ENCODE peak calls at places on chromosomes 4 and X, in ten cellular contexts. One of them, this sample, is unnamed.

GRCh38 chrX:130086414-130087207 is 23.7 kb downstream of the ELF4 start:
- DNase-seq in fibroblast of mammary gland: no peak
- DNase-seq in PC-3: no peak
- DNase-seq in AG20443: no peak
- DNase-seq in activated naive CD4-positive, alpha-beta T cell treated with anti-CD3 and anti-CD28 coated beads for 36 hours: peak
- DNase-seq in activated T-helper 2 cell treated with anti-CD3 and anti-CD28 coated beads, Interferon-gamma antibody, Interleukin-2, Interleukin-4, amounts not matched to agents 10 μg/mL and 5 μg/mL and 100 μg/mL, durations not matched to agents 14 hours and 24 hours and 36 hours: peak
- DNase-seq in uterus: no peak
- DNase-seq in amniotic stem cell: no peak
- DNase-seq in stimulated activated CD8-positive, alpha-beta memory T cell treated with anti-CD3 and anti-CD28 coated beads, Interleukin-4, amount 100 ng/mL, for 1 hour: peak
- DNase-seq in AG04450: no peak
- DNase-seq in this sample: no peak

GRCh38 chr4:63348735-63349673 is 1060.2 kb downstream of the TECRL start:
- DNase-seq in fibroblast of mammary gland: no peak
- DNase-seq in PC-3: no peak
- DNase-seq in AG20443: peak
- DNase-seq in activated naive CD4-positive, alpha-beta T cell treated with anti-CD3 and anti-CD28 coated beads for 36 hours: no peak
- DNase-seq in activated T-helper 2 cell treated with anti-CD3 and anti-CD28 coated beads, Interferon-gamma antibody, Interleukin-2, Interleukin-4, amounts not matched to agents 10 μg/mL and 5 μg/mL and 100 μg/mL, durations not matched to agents 14 hours and 24 hours and 36 hours: no peak
- DNase-seq in uterus: no peak
- DNase-seq in amniotic stem cell: no peak
- DNase-seq in stimulated activated CD8-positive, alpha-beta memory T cell treated with anti-CD3 and anti-CD28 coated beads, Interleukin-4, amount 100 ng/mL, for 1 hour: no peak
- DNase-seq in AG04450: no peak
- DNase-seq in this sample: no peak

GRCh38 chr4:100841911-100842310 is 324.1 kb upstream of the EMCN start:
- DNase-seq in fibroblast of mammary gland: peak
- DNase-seq in PC-3: no peak
- DNase-seq in AG20443: peak
- DNase-seq in activated naive CD4-positive, alpha-beta T cell treated with anti-CD3 and anti-CD28 coated beads for 36 hours: no peak
- DNase-seq in activated T-helper 2 cell treated with anti-CD3 and anti-CD28 coated beads, Interferon-gamma antibody, Interleukin-2, Interleukin-4, amounts not matched to agents 10 μg/mL and 5 μg/mL and 100 μg/mL, durations not matched to agents 14 hours and 24 hours and 36 hours: no peak
- DNase-seq in uterus: no peak
- DNase-seq in amniotic stem cell: no peak
- DNase-seq in stimulated activated CD8-positive, alpha-beta memory T cell treated with anti-CD3 and anti-CD28 coated beads, Interleukin-4, amount 100 ng/mL, for 1 hour: no peak
- DNase-seq in AG04450: no peak
- DNase-seq in this sample: no peak

GRCh38 chr4:71406459-71406963 is 67.7 kb downstream of the SLC4A4 start:
- DNase-seq in fibroblast of mammary gland: peak
- DNase-seq in PC-3: peak
- DNase-seq in AG20443: peak
- DNase-seq in activated naive CD4-positive, alpha-beta T cell treated with anti-CD3 and anti-CD28 coated beads for 36 hours: no peak
- DNase-seq in activated T-helper 2 cell treated with anti-CD3 and anti-CD28 coated beads, Interferon-gamma antibody, Interleukin-2, Interleukin-4, amounts not matched to agents 10 μg/mL and 5 μg/mL and 100 μg/mL, durations not matched to agents 14 hours and 24 hours and 36 hours: no peak
- DNase-seq in uterus: no peak
- DNase-seq in amniotic stem cell: no peak
- DNase-seq in stimulated activated CD8-positive, alpha-beta memory T cell treated with anti-CD3 and anti-CD28 coated beads, Interleukin-4, amount 100 ng/mL, for 1 hour: no peak
- DNase-seq in AG04450: no peak
- DNase-seq in this sample: no peak

GRCh38 chrX:47643926-47644325 is 6.4 kb downstream of the ELK1 start:
- DNase-seq in fibroblast of mammary gland: peak
- DNase-seq in PC-3: peak
- DNase-seq in AG20443: peak
- DNase-seq in activated naive CD4-positive, alpha-beta T cell treated with anti-CD3 and anti-CD28 coated beads for 36 hours: no peak
- DNase-seq in activated T-helper 2 cell treated with anti-CD3 and anti-CD28 coated beads, Interferon-gamma antibody, Interleukin-2, Interleukin-4, amounts not matched to agents 10 μg/mL and 5 μg/mL and 100 μg/mL, durations not matched to agents 14 hours and 24 hours and 36 hours: no peak
- DNase-seq in uterus: no peak
- DNase-seq in amniotic stem cell: no peak
- DNase-seq in stimulated activated CD8-positive, alpha-beta memory T cell treated with anti-CD3 and anti-CD28 coated beads, Interleukin-4, amount 100 ng/mL, for 1 hour: no peak
- DNase-seq in AG04450: no peak
- DNase-seq in this sample: no peak

GRCh38 chrX:105458846-105459245 is 238.4 kb upstream of the TEX13A start:
- DNase-seq in fibroblast of mammary gland: no peak
- DNase-seq in PC-3: no peak
- DNase-seq in AG20443: no peak
- DNase-seq in activated naive CD4-positive, alpha-beta T cell treated with anti-CD3 and anti-CD28 coated beads for 36 hours: no peak
- DNase-seq in activated T-helper 2 cell treated with anti-CD3 and anti-CD28 coated beads, Interferon-gamma antibody, Interleukin-2, Interleukin-4, amounts not matched to agents 10 μg/mL and 5 μg/mL and 100 μg/mL, durations not matched to agents 14 hours and 24 hours and 36 hours: no peak
- DNase-seq in uterus: no peak
- DNase-seq in amniotic stem cell: no peak
- DNase-seq in stimulated activated CD8-positive, alpha-beta memory T cell treated with anti-CD3 and anti-CD28 coated beads, Interleukin-4, amount 100 ng/mL, for 1 hour: no peak
- DNase-seq in AG04450: no peak
- DNase-seq in this sample: no peak

GRCh38 chr4:156774422-156774821 is 197.2 kb downstream of the PDGFC start:
- DNase-seq in fibroblast of mammary gland: peak
- DNase-seq in PC-3: peak
- DNase-seq in AG20443: peak
- DNase-seq in activated naive CD4-positive, alpha-beta T cell treated with anti-CD3 and anti-CD28 coated beads for 36 hours: no peak
- DNase-seq in activated T-helper 2 cell treated with anti-CD3 and anti-CD28 coated beads, Interferon-gamma antibody, Interleukin-2, Interleukin-4, amounts not matched to agents 10 μg/mL and 5 μg/mL and 100 μg/mL, durations not matched to agents 14 hours and 24 hours and 36 hours: no peak
- DNase-seq in uterus: peak
- DNase-seq in amniotic stem cell: no peak
- DNase-seq in stimulated activated CD8-positive, alpha-beta memory T cell treated with anti-CD3 and anti-CD28 coated beads, Interleukin-4, amount 100 ng/mL, for 1 hour: no peak
- DNase-seq in AG04450: peak
- DNase-seq in this sample: no peak

GRCh38 chr4:107930821-107931774 is at the start of gene CYP2U1:
- DNase-seq in fibroblast of mammary gland: peak
- DNase-seq in PC-3: peak
- DNase-seq in AG20443: peak
- DNase-seq in activated naive CD4-positive, alpha-beta T cell treated with anti-CD3 and anti-CD28 coated beads for 36 hours: peak
- DNase-seq in activated T-helper 2 cell treated with anti-CD3 and anti-CD28 coated beads, Interferon-gamma antibody, Interleukin-2, Interleukin-4, amounts not matched to agents 10 μg/mL and 5 μg/mL and 100 μg/mL, durations not matched to agents 14 hours and 24 hours and 36 hours: peak
- DNase-seq in uterus: peak
- DNase-seq in amniotic stem cell: peak
- DNase-seq in stimulated activated CD8-positive, alpha-beta memory T cell treated with anti-CD3 and anti-CD28 coated beads, Interleukin-4, amount 100 ng/mL, for 1 hour: peak
- DNase-seq in AG04450: peak
- DNase-seq in this sample: no peak

GRCh38 chr4:182369211-182369610 is 126.0 kb downstream of the TENM3 start:
- DNase-seq in fibroblast of mammary gland: peak
- DNase-seq in PC-3: no peak
- DNase-seq in AG20443: no peak
- DNase-seq in activated naive CD4-positive, alpha-beta T cell treated with anti-CD3 and anti-CD28 coated beads for 36 hours: no peak
- DNase-seq in activated T-helper 2 cell treated with anti-CD3 and anti-CD28 coated beads, Interferon-gamma antibody, Interleukin-2, Interleukin-4, amounts not matched to agents 10 μg/mL and 5 μg/mL and 100 μg/mL, durations not matched to agents 14 hours and 24 hours and 36 hours: no peak
- DNase-seq in uterus: no peak
- DNase-seq in amniotic stem cell: no peak
- DNase-seq in stimulated activated CD8-positive, alpha-beta memory T cell treated with anti-CD3 and anti-CD28 coated beads, Interleukin-4, amount 100 ng/mL, for 1 hour: no peak
- DNase-seq in AG04450: no peak
- DNase-seq in this sample: no peak

GRCh38 chrX:115642304-115642703 is 81.3 kb downstream of the PLS3 start:
- DNase-seq in fibroblast of mammary gland: no peak
- DNase-seq in PC-3: no peak
- DNase-seq in AG20443: no peak
- DNase-seq in activated naive CD4-positive, alpha-beta T cell treated with anti-CD3 and anti-CD28 coated beads for 36 hours: no peak
- DNase-seq in activated T-helper 2 cell treated with anti-CD3 and anti-CD28 coated beads, Interferon-gamma antibody, Interleukin-2, Interleukin-4, amounts not matched to agents 10 μg/mL and 5 μg/mL and 100 μg/mL, durations not matched to agents 14 hours and 24 hours and 36 hours: no peak
- DNase-seq in uterus: no peak
- DNase-seq in amniotic stem cell: no peak
- DNase-seq in stimulated activated CD8-positive, alpha-beta memory T cell treated with anti-CD3 and anti-CD28 coated beads, Interleukin-4, amount 100 ng/mL, for 1 hour: no peak
- DNase-seq in AG04450: no peak
- DNase-seq in this sample: no peak

GRCh38 chr4:58136611-58137010 is 1026.4 kb upstream of the IGFBP7 start:
- DNase-seq in fibroblast of mammary gland: no peak
- DNase-seq in PC-3: no peak
- DNase-seq in AG20443: no peak
- DNase-seq in activated naive CD4-positive, alpha-beta T cell treated with anti-CD3 and anti-CD28 coated beads for 36 hours: no peak
- DNase-seq in activated T-helper 2 cell treated with anti-CD3 and anti-CD28 coated beads, Interferon-gamma antibody, Interleukin-2, Interleukin-4, amounts not matched to agents 10 μg/mL and 5 μg/mL and 100 μg/mL, durations not matched to agents 14 hours and 24 hours and 36 hours: no peak
- DNase-seq in uterus: no peak
- DNase-seq in amniotic stem cell: no peak
- DNase-seq in stimulated activated CD8-positive, alpha-beta memory T cell treated with anti-CD3 and anti-CD28 coated beads, Interleukin-4, amount 100 ng/mL, for 1 hour: no peak
- DNase-seq in AG04450: no peak
- DNase-seq in this sample: no peak

This sample was measured in cortex of kidney.